ENCODE peak calls at places on chromosomes 1 and 21, in nine cellular contexts. Z is thoracic aorta; L is CD4-positive, CD25-positive, alpha-beta regulatory T cell; I is SK-N-SH; R is cardiac muscle cell; S is OCI-LY7; K is mesenchymal stem cell; Y is IMR-90; F is sigmoid colon. O is an unnamed sample.

GRCh38 chr1:22831729-22832413 is 121.2 kb downstream of the EPHB2 start:
- DNase-seq in Z (no peak), L (no peak), I (no peak), R (no peak), S (no peak), K (peak; percentile 93), Y (peak; percentile 93), F (no peak), O (no peak)

GRCh38 chr1:243580072-243580471 is 270.0 kb downstream of the AKT3 start:
- DNase-seq in Z (no peak), L (no peak), I (no peak), R (no peak), S (no peak), K (peak; percentile 82), Y (peak; percentile 24), F (no peak), O (no peak)

GRCh38 chr1:30788580-30789387 is 31.2 kb upstream of the LAPTM5 start:
- DNase-seq in Z (no peak), L (no peak), I (no peak), R (no peak), S (no peak), K (no peak), Y (no peak), F (no peak), O (no peak)

GRCh38 chr1:90970208-90970607 is 51.6 kb downstream of the ZNF644 start:
- DNase-seq in Z (no peak), L (no peak), I (no peak), R (no peak), S (no peak), K (no peak), Y (no peak), F (no peak), O (no peak)

GRCh38 chr1:205344010-205344808 is 12.5 kb downstream of the KLHDC8A start:
- DNase-seq in Z (no peak), L (peak; percentile 33), I (peak; percentile 77), R (peak; percentile 70), S (no peak), K (peak; percentile 30), Y (no peak), F (no peak), O (no peak)

GRCh38 chr1:28577738-28578536 is 14.1 kb upstream of the RAB42 start:
- DNase-seq in Z (no peak), L (no peak), I (no peak), R (no peak), S (peak; percentile 27), K (no peak), Y (no peak), F (no peak), O (peak; percentile 28)

GRCh38 chr1:207070811-207071210 is 17.7 kb downstream of the PFKFB2 start:
- DNase-seq in Z (no peak), L (no peak), I (no peak), R (no peak), S (no peak), K (no peak), Y (no peak), F (no peak), O (no peak)

GRCh38 chr1:176096015-176096414 is 111.1 kb downstream of the COP1 start:
- DNase-seq in Z (no peak), L (no peak), I (no peak), R (no peak), S (no peak), K (no peak), Y (no peak), F (no peak), O (no peak)

GRCh38 chr1:86965012-86965826 is 50.8 kb downstream of the HS2ST1 start:
- DNase-seq in Z (no peak), L (peak; percentile 25), I (peak; percentile 40), R (peak; percentile 31), S (peak; percentile 52), K (peak; percentile 50), Y (peak; percentile 54), F (no peak), O (peak; percentile 45)

GRCh38 chr1:96508226-96508625 is 213.4 kb upstream of the PTBP2 start:
- DNase-seq in Z (no peak), L (no peak), I (no peak), R (no peak), S (no peak), K (no peak), Y (no peak), F (no peak), O (no peak)

GRCh38 chr1:36962991-36963390 is 71.3 kb downstream of the GRIK3 start:
- DNase-seq in Z (no peak), L (no peak), I (no peak), R (no peak), S (no peak), K (no peak), Y (no peak), F (no peak), O (no peak)

GRCh38 chr1:110017792-110018191 is 16.6 kb upstream of the STRIP1 start:
- DNase-seq in Z (no peak), L (no peak), I (no peak), R (no peak), S (no peak), K (no peak), Y (no peak), F (no peak), O (no peak)

GRCh38 chr21:45993210-45994085 is 11.9 kb downstream of the COL6A1 start:
- DNase-seq in Z (peak; percentile 1), L (no peak), I (no peak), R (no peak), S (no peak), K (no peak), Y (no peak), F (peak; percentile 80), O (no peak)

GRCh38 chr1:214762902-214763301 is 159.9 kb downstream of the CENPF start:
- DNase-seq in Z (no peak), L (no peak), I (no peak), R (no peak), S (no peak), K (no peak), Y (no peak), F (no peak), O (no peak)

GRCh38 chr1:12524266-12524665 is 93.7 kb downstream of the DHRS3 start:
- DNase-seq in Z (no peak), L (no peak), I (no peak), R (no peak), S (no peak), K (no peak), Y (no peak), F (peak; percentile 27), O (no peak)

GRCh38 chr1:214019499-214019898 is 31.7 kb downstream of the PROX1 start:
- DNase-seq in Z (no peak), L (no peak), I (peak; percentile 77), R (no peak), S (no peak), K (no peak), Y (no peak), F (no peak), O (no peak)

GRCh38 chr1:37515185-37516034 is 844 bp upstream of the MEAF6 start:
- DNase-seq in Z (no peak), L (no peak), I (no peak), R (no peak), S (no peak), K (no peak), Y (no peak), F (peak; percentile 20), O (no peak)

GRCh38 chr1:36639461-36639860 is 156.7 kb upstream of the CSF3R start:
- DNase-seq in Z (no peak), L (no peak), I (no peak), R (no peak), S (no peak), K (no peak), Y (no peak), F (no peak), O (no peak)

GRCh38 chr1:195237161-195237889 is 1370.9 kb downstream of the KCNT2 start:
- DNase-seq in Z (no peak), L (no peak), I (no peak), R (peak; percentile 41), S (no peak), K (no peak), Y (no peak), F (no peak), O (no peak)
- H3K4me3 ChIP-seq in Z (no peak overlapping the region), L (no peak overlapping the region), I (no peak overlapping the region), R (no peak overlapping the region), S (no peak overlapping the region), K (no peak overlapping the region), Y (no peak overlapping the region), F (no peak overlapping the region), O (no peak overlapping the region)

GRCh38 chr1:154338875-154339274 is 13.6 kb downstream of the ATP8B2 start:
- DNase-seq in Z (no peak), L (no peak), I (no peak), R (no peak), S (no peak), K (no peak), Y (no peak), F (no peak), O (no peak)

GRCh38 chr1:154342132-154342531 is 16.8 kb downstream of the ATP8B2 start:
- DNase-seq in Z (no peak), L (no peak), I (no peak), R (no peak), S (no peak), K (no peak), Y (no peak), F (no peak), O (no peak)

GRCh38 chr1:154335351-154335714 is 10.0 kb downstream of the ATP8B2 start:
- DNase-seq in Z (no peak), L (no peak), I (no peak), R (no peak), S (no peak), K (no peak), Y (no peak), F (no peak), O (no peak)

GRCh38 chr1:154334647-154335350 is 9.5 kb downstream of the ATP8B2 start:
- DNase-seq in Z (peak; percentile 81), L (peak; percentile 88), I (peak; percentile 88), R (peak; percentile 93), S (peak; percentile 89), K (peak; percentile 83), Y (peak; percentile 82), F (peak; percentile 91), O (peak; percentile 88)

GRCh38 chr1:154337253-154337894 is 12.0 kb downstream of the ATP8B2 start:
- DNase-seq in Z (no peak), L (peak; percentile 45), I (no peak), R (no peak), S (no peak), K (no peak), Y (no peak), F (no peak), O (no peak)
- H3K36me3 ChIP-seq in Z (peaks cover 77% of the 10 kb centered on the region), L (peaks cover 65% of the 10 kb centered on the region), I (peaks cover 49% of the 10 kb centered on the region), R (peaks cover 33% of the 10 kb centered on the region), S (peaks cover 16% of the 10 kb centered on the region), K (peaks cover 91% of the 10 kb centered on the region), Y (peaks cover 62% of the 10 kb centered on the region), F (peaks cover 77% of the 10 kb centered on the region), O (peaks cover 74% of the 10 kb centered on the region)

GRCh38 chr1:158002022-158002629 is 8.7 kb downstream of the KIRREL1 start:
- DNase-seq in Z (no peak), L (no peak), I (no peak), R (peak; percentile 49), S (no peak), K (peak; percentile 72), Y (peak; percentile 51), F (no peak), O (peak; percentile 39)
- H3K4me3 ChIP-seq in Z (peak overlapping the region; percentile 43), L (no peak overlapping the region), I (peak overlapping the region; percentile 25), R (no peak overlapping the region), S (no peak overlapping the region), K (no peak overlapping the region), Y (no peak overlapping the region), F (no peak overlapping the region), O (no peak overlapping the region)

DNA sequence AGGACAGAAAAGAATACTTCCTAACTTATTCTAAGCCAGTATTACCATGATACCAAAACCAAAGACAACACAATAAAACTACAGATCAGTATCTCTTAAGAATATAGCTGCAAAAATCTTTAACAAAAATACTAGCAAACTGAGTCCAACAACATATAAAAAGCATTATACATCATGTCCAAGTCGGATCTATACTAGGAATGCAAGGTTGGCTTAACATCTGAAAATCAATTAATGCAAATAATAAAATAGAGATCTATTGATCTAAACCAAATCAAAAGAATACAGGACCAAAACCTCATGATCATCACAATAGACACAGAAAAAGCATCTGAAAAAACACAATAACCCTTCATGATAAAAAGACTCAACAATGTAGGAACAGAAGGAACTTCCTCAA is 18.9 kb downstream of the TAF1A start:
- DNase-seq in Z (no peak), L (no peak), I (no peak), R (no peak), S (no peak), K (no peak), Y (no peak), F (no peak), O (no peak)
- H3K36me3 ChIP-seq in Z (peaks cover 13% of the 10 kb centered on the region), L (peaks cover 38% of the 10 kb centered on the region), I (peaks cover 74% of the 10 kb centered on the region), R (peaks cover 5% of the 10 kb centered on the region), S (peaks cover 91% of the 10 kb centered on the region), K (peaks cover 90% of the 10 kb centered on the region), Y (peaks cover 12% of the 10 kb centered on the region), F (peaks cover 58% of the 10 kb centered on the region), O (peaks cover 22% of the 10 kb centered on the region)

O was measured in HAP-1.